ENCODE peak calls at places on chromosomes 2 and 18, in seven cellular contexts. One of them, this sample, is unnamed.
A peak's percentile ranks its signal among the peaks of the same experiment; 100 is the strongest.

GRCh38 chr2:70104231-70105111 is 17.2 kb downstream of the PCBP1 start:
- DNase-seq in thyroid gland: no peak
- DNase-seq in breast epithelium: no peak
- DNase-seq in tibial nerve: no peak
- DNase-seq in HCT116: no peak
- DNase-seq in sigmoid colon: peak; percentile 66
- DNase-seq in heart left ventricle: no peak
- DNase-seq in this sample: peak; percentile 81

GRCh38 chr2:72361516-72361915 is 213.9 kb upstream of the CYP26B1 start:
- DNase-seq in thyroid gland: no peak
- DNase-seq in breast epithelium: no peak
- DNase-seq in tibial nerve: no peak
- DNase-seq in HCT116: no peak
- DNase-seq in sigmoid colon: no peak
- DNase-seq in heart left ventricle: no peak
- DNase-seq in this sample: no peak

GRCh38 chr2:156436477-156437085 is 402 bp downstream of the GPD2 start:
- DNase-seq in thyroid gland: peak; percentile 28
- DNase-seq in breast epithelium: no peak
- DNase-seq in tibial nerve: peak; percentile 18
- DNase-seq in HCT116: no peak
- DNase-seq in sigmoid colon: no peak
- DNase-seq in heart left ventricle: no peak
- DNase-seq in this sample: no peak

GRCh38 chr2:19176977-19177376 is 181.4 kb downstream of the OSR1 start:
- DNase-seq in thyroid gland: no peak
- DNase-seq in breast epithelium: no peak
- DNase-seq in tibial nerve: no peak
- DNase-seq in HCT116: no peak
- DNase-seq in sigmoid colon: no peak
- DNase-seq in heart left ventricle: no peak
- DNase-seq in this sample: no peak

GRCh38 chr2:101983928-101984327 is 7.8 kb upstream of the IL1R2 start:
- DNase-seq in thyroid gland: no peak
- DNase-seq in breast epithelium: no peak
- DNase-seq in tibial nerve: no peak
- DNase-seq in HCT116: no peak
- DNase-seq in sigmoid colon: no peak
- DNase-seq in heart left ventricle: no peak
- DNase-seq in this sample: no peak

GRCh38 chr2:101993772-101994171 is 2.0 kb downstream of the IL1R2 start:
- DNase-seq in thyroid gland: no peak
- DNase-seq in breast epithelium: no peak
- DNase-seq in tibial nerve: no peak
- DNase-seq in HCT116: no peak
- DNase-seq in sigmoid colon: no peak
- DNase-seq in heart left ventricle: no peak
- DNase-seq in this sample: no peak

GRCh38 chr2:25369876-25370275 is 28.2 kb upstream of the DNMT3A start:
- DNase-seq in thyroid gland: no peak
- DNase-seq in breast epithelium: peak; percentile 27
- DNase-seq in tibial nerve: no peak
- DNase-seq in HCT116: no peak
- DNase-seq in sigmoid colon: no peak
- DNase-seq in heart left ventricle: no peak
- DNase-seq in this sample: peak; percentile 7

GRCh38 chr2:139526781-139527180 is 746.6 kb upstream of the NXPH2 start:
- DNase-seq in thyroid gland: no peak
- DNase-seq in breast epithelium: no peak
- DNase-seq in tibial nerve: no peak
- DNase-seq in HCT116: no peak
- DNase-seq in sigmoid colon: no peak
- DNase-seq in heart left ventricle: no peak
- DNase-seq in this sample: no peak

GRCh38 chr2:224584768-224585204 is 377 bp downstream of the CUL3 start:
- DNase-seq in thyroid gland: peak; percentile 53
- DNase-seq in breast epithelium: no peak
- DNase-seq in tibial nerve: peak; percentile 28
- DNase-seq in HCT116: no peak
- DNase-seq in sigmoid colon: peak; percentile 75
- DNase-seq in heart left ventricle: peak; percentile 64
- DNase-seq in this sample: peak; percentile 61

GRCh38 chr2:127953849-127954248 is 68.1 kb upstream of the AMMECR1L start:
- DNase-seq in thyroid gland: no peak
- DNase-seq in breast epithelium: no peak
- DNase-seq in tibial nerve: no peak
- DNase-seq in HCT116: peak; percentile 3
- DNase-seq in sigmoid colon: no peak
- DNase-seq in heart left ventricle: no peak
- DNase-seq in this sample: no peak

GRCh38 chr2:19146867-19147266 is 211.6 kb downstream of the OSR1 start:
- DNase-seq in thyroid gland: no peak
- DNase-seq in breast epithelium: no peak
- DNase-seq in tibial nerve: no peak
- DNase-seq in HCT116: no peak
- DNase-seq in sigmoid colon: no peak
- DNase-seq in heart left ventricle: no peak
- DNase-seq in this sample: no peak

GRCh38 chr2:84888401-84889276 is 7.8 kb upstream of the TRABD2A start:
- DNase-seq in thyroid gland: peak; percentile 22
- DNase-seq in breast epithelium: no peak
- DNase-seq in tibial nerve: peak; percentile 33
- DNase-seq in HCT116: no peak
- DNase-seq in sigmoid colon: peak; percentile 61
- DNase-seq in heart left ventricle: no peak
- DNase-seq in this sample: peak; percentile 61

GRCh38 chr2:118632921-118633320 is 214.5 kb downstream of the EN1 start:
- DNase-seq in thyroid gland: no peak
- DNase-seq in breast epithelium: no peak
- DNase-seq in tibial nerve: no peak
- DNase-seq in HCT116: no peak
- DNase-seq in sigmoid colon: no peak
- DNase-seq in heart left ventricle: no peak
- DNase-seq in this sample: no peak

GRCh38 chr2:231780123-231780908 is 766 bp downstream of the PDE6D start:
- DNase-seq in thyroid gland: no peak
- DNase-seq in breast epithelium: no peak
- DNase-seq in tibial nerve: no peak
- DNase-seq in HCT116: no peak
- DNase-seq in sigmoid colon: peak; percentile 64
- DNase-seq in heart left ventricle: no peak
- DNase-seq in this sample: no peak

GRCh38 chr18:44823286-44823685 is 142.6 kb downstream of the SETBP1 start:
- DNase-seq in thyroid gland: no peak
- DNase-seq in breast epithelium: no peak
- DNase-seq in tibial nerve: no peak
- DNase-seq in HCT116: no peak
- DNase-seq in sigmoid colon: no peak
- DNase-seq in heart left ventricle: no peak
- DNase-seq in this sample: no peak

GRCh38 chr2:51919395-51919794 is 887.5 kb upstream of the NRXN1 start:
- DNase-seq in thyroid gland: no peak
- DNase-seq in breast epithelium: no peak
- DNase-seq in tibial nerve: no peak
- DNase-seq in HCT116: no peak
- DNase-seq in sigmoid colon: no peak
- DNase-seq in heart left ventricle: no peak
- DNase-seq in this sample: no peak

GRCh38 chr18:24805156-24805555 is 344.7 kb downstream of the HRH4 start:
- DNase-seq in thyroid gland: no peak
- DNase-seq in breast epithelium: no peak
- DNase-seq in tibial nerve: no peak
- DNase-seq in HCT116: no peak
- DNase-seq in sigmoid colon: no peak
- DNase-seq in heart left ventricle: no peak
- DNase-seq in this sample: no peak

GRCh38 chr2:128260239-128261138 is 58.2 kb downstream of the HS6ST1 start:
- DNase-seq in thyroid gland: peak; percentile 35
- DNase-seq in breast epithelium: no peak
- DNase-seq in tibial nerve: no peak
- DNase-seq in HCT116: peak; percentile 4
- DNase-seq in sigmoid colon: no peak
- DNase-seq in heart left ventricle: peak; percentile 58
- DNase-seq in this sample: peak; percentile 94

GRCh38 chr2:27378096-27378808 is 2.3 kb downstream of the ZNF513 start:
- DNase-seq in thyroid gland: peak; percentile 60
- DNase-seq in breast epithelium: no peak
- DNase-seq in tibial nerve: no peak
- DNase-seq in HCT116: no peak
- DNase-seq in sigmoid colon: no peak
- DNase-seq in heart left ventricle: no peak
- DNase-seq in this sample: peak; percentile 65
- TF ChIP-seq POLR2A in thyroid gland: no peak
- TF ChIP-seq POLR2A in breast epithelium: no peak
- TF ChIP-seq POLR2A in tibial nerve: no peak
- TF ChIP-seq POLR2A in HCT116: peak; percentile 3
- TF ChIP-seq POLR2A in sigmoid colon: no peak
- TF ChIP-seq POLR2A in heart left ventricle: no peak
- TF ChIP-seq POLR2A in this sample: no peak

GRCh38 chr2:201273330-201273983 is 13.1 kb downstream of the CASP8 start:
- DNase-seq in thyroid gland: no peak
- DNase-seq in breast epithelium: no peak
- DNase-seq in tibial nerve: no peak
- DNase-seq in HCT116: no peak
- DNase-seq in sigmoid colon: no peak
- DNase-seq in heart left ventricle: no peak
- DNase-seq in this sample: no peak

GRCh38 chr2:201275069-201275468 is 14.7 kb downstream of the CASP8 start:
- DNase-seq in thyroid gland: no peak
- DNase-seq in breast epithelium: no peak
- DNase-seq in tibial nerve: no peak
- DNase-seq in HCT116: no peak
- DNase-seq in sigmoid colon: no peak
- DNase-seq in heart left ventricle: no peak
- DNase-seq in this sample: no peak

GRCh38 chr2:201270293-201271001 is 10.1 kb downstream of the CASP8 start:
- DNase-seq in thyroid gland: no peak
- DNase-seq in breast epithelium: no peak
- DNase-seq in tibial nerve: no peak
- DNase-seq in HCT116: no peak
- DNase-seq in sigmoid colon: no peak
- DNase-seq in heart left ventricle: no peak
- DNase-seq in this sample: no peak

GRCh38 chr2:201269764-201270163 is 9.4 kb downstream of the CASP8 start:
- DNase-seq in thyroid gland: no peak
- DNase-seq in breast epithelium: no peak
- DNase-seq in tibial nerve: no peak
- DNase-seq in HCT116: no peak
- DNase-seq in sigmoid colon: no peak
- DNase-seq in heart left ventricle: no peak
- DNase-seq in this sample: no peak

DNA sequence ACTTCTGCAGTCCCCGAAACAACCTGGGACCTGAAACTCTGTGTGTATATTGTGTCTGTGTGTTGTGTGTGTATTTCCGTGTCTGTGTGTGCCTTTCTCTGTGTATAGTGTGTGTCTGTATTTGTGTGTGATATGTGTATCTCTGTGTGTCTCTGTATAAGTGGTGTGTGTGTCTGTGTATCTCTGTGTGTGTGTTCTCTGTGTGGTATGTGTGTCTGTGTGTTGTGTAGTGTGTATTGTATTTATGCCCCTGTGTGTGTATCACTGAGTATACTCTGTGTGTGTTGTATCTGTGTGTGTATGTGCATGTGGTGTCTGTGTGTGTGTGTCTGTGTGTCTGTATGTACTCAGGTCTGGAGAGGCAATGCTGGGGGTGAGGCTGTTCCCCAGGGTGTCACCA is 11.6 kb downstream of the CASP8 start:
- DNase-seq in thyroid gland: no peak
- DNase-seq in breast epithelium: no peak
- DNase-seq in tibial nerve: no peak
- DNase-seq in HCT116: no peak
- DNase-seq in sigmoid colon: no peak
- DNase-seq in heart left ventricle: no peak
- DNase-seq in this sample: no peak
- H3K36me3 ChIP-seq in thyroid gland: peaks cover 26% of the 10 kb centered on the region
- H3K36me3 ChIP-seq in breast epithelium: peaks cover 3% of the 10 kb centered on the region
- H3K36me3 ChIP-seq in tibial nerve: no peaks in the 10 kb centered on the region
- H3K36me3 ChIP-seq in HCT116: peaks cover 13% of the 10 kb centered on the region
- H3K36me3 ChIP-seq in sigmoid colon: peaks cover 59% of the 10 kb centered on the region
- H3K36me3 ChIP-seq in heart left ventricle: no peaks in the 10 kb centered on the region
- H3K36me3 ChIP-seq in this sample: peaks cover 36% of the 10 kb centered on the region

DNA sequence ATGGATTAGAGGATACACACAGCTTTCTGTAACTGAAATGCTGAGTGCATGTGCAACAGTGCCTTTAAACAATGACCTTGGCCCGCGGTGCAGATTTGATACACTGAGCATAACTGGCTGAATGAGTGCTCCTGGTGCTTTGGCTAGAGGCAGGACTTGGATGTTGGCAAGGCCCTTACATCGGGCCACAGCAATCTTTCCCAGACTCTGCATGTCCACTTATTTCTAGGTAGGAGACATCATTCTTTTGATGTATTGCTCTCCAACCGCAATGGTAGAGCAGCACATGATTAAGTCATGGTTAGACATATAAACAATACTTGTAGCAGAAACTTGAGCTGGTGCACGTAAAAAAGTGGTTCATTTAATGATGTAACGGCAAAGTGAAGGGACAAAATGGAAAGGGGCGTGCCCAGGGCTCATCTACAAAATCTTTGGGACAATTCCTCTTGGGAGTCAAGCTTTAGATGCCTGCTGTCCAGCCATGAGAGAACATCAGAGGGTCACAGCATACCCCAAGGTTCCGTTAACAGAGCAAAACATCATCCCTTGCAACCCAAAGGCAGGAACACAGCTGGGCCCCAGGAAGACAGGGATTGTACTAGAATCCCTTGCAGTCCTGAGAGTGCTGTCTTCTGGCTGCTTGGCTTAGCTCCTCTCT is 43.4 kb downstream of the RAB31 start:
- DNase-seq in thyroid gland: no peak
- DNase-seq in breast epithelium: no peak
- DNase-seq in tibial nerve: no peak
- DNase-seq in HCT116: no peak
- DNase-seq in sigmoid colon: no peak
- DNase-seq in heart left ventricle: no peak
- DNase-seq in this sample: peak; percentile 57
- H3K4me1 ChIP-seq in thyroid gland: no peaks in the 10 kb centered on the region
- H3K4me1 ChIP-seq in breast epithelium: no peaks in the 10 kb centered on the region
- H3K4me1 ChIP-seq in tibial nerve: peaks cover 18% of the 10 kb centered on the region
- H3K4me1 ChIP-seq in HCT116: peaks cover 2% of the 10 kb centered on the region
- H3K4me1 ChIP-seq in sigmoid colon: peaks cover 25% of the 10 kb centered on the region
- H3K4me1 ChIP-seq in heart left ventricle: no peaks in the 10 kb centered on the region
- H3K4me1 ChIP-seq in this sample: peaks cover 39% of the 10 kb centered on the region

GRCh38 chr2:36620321-36620720 is 22.4 kb upstream of the FEZ2 start:
- DNase-seq in thyroid gland: no peak
- DNase-seq in breast epithelium: no peak
- DNase-seq in tibial nerve: no peak
- DNase-seq in HCT116: no peak
- DNase-seq in sigmoid colon: no peak
- DNase-seq in heart left ventricle: no peak
- DNase-seq in this sample: no peak

GRCh38 chr2:36625304-36625703 is 27.3 kb upstream of the FEZ2 start:
- DNase-seq in thyroid gland: no peak
- DNase-seq in breast epithelium: no peak
- DNase-seq in tibial nerve: no peak
- DNase-seq in HCT116: no peak
- DNase-seq in sigmoid colon: no peak
- DNase-seq in heart left ventricle: no peak
- DNase-seq in this sample: no peak

GRCh38 chr2:36626756-36627155 is 28.8 kb upstream of the FEZ2 start:
- DNase-seq in thyroid gland: no peak
- DNase-seq in breast epithelium: no peak
- DNase-seq in tibial nerve: no peak
- DNase-seq in HCT116: no peak
- DNase-seq in sigmoid colon: no peak
- DNase-seq in heart left ventricle: no peak
- DNase-seq in this sample: no peak

GRCh38 chr2:36626071-36626470 is 28.1 kb upstream of the FEZ2 start:
- DNase-seq in thyroid gland: no peak
- DNase-seq in breast epithelium: no peak
- DNase-seq in tibial nerve: no peak
- DNase-seq in HCT116: no peak
- DNase-seq in sigmoid colon: no peak
- DNase-seq in heart left ventricle: no peak
- DNase-seq in this sample: no peak
- TF ChIP-seq POLR2A in thyroid gland: no peak
- TF ChIP-seq POLR2A in breast epithelium: no peak
- TF ChIP-seq POLR2A in tibial nerve: no peak
- TF ChIP-seq POLR2A in HCT116: no peak
- TF ChIP-seq POLR2A in sigmoid colon: no peak
- TF ChIP-seq POLR2A in heart left ventricle: no peak
- TF ChIP-seq POLR2A in this sample: no peak